ENCODE peak calls at places on chromosomes 2 and 18, in seven cellular contexts. H is GM12865, T is transverse colon, F is tibial nerve, O is H9, M is body of pancreas, Q is mesothelial cell of epicardium. K is an unnamed sample.

GRCh38 chr18:59881728-59882685 is 17.8 kb upstream of the PMAIP1 start:
- DNase-seq in Q (no peak), O (no peak), M (no peak), T (peak), H (peak), F (no peak), K (no peak)

GRCh38 chr2:63698825-63699548 is 110.2 kb downstream of the MDH1 start:
- DNase-seq in O (peak), T (peak), H (peak), M (peak), F (peak), Q (no peak), K (peak)

GRCh38 chr18:31583185-31583854 is 8.4 kb upstream of the TTR start:
- DNase-seq in O (no peak), Q (no peak), T (no peak), H (no peak), M (no peak), F (no peak), K (no peak)

GRCh38 chr18:49898421-49898820 is 85.1 kb upstream of the ACAA2 start:
- DNase-seq in Q (peak), M (peak), T (peak), H (peak), O (peak), F (peak), K (peak)

GRCh38 chr2:79935771-79936657 is 368.5 kb downstream of the LRRTM1 start:
- DNase-seq in O (peak), T (peak), F (no peak), Q (no peak), M (peak), H (peak), K (peak)

GRCh38 chr2:11411768-11412448 is 54.1 kb downstream of the E2F6 start:
- DNase-seq in H (peak), T (peak), O (peak), M (peak), Q (no peak), F (no peak), K (peak)

GRCh38 chr18:6752200-6752873 is 22.8 kb downstream of the ARHGAP28 start:
- DNase-seq in Q (no peak), F (no peak), H (no peak), M (peak), T (no peak), O (peak), K (no peak)

GRCh38 chr18:8031496-8031895 is 464.4 kb downstream of the PTPRM start:
- DNase-seq in M (no peak), H (no peak), O (no peak), F (no peak), Q (no peak), T (no peak), K (no peak)

GRCh38 chr2:238864207-238865014 is 16.5 kb downstream of the TWIST2 start:
- DNase-seq in M (peak), H (no peak), T (peak), F (peak), O (peak), Q (no peak), K (peak)

GRCh38 chr2:191638079-191638801 is 39.7 kb upstream of the NABP1 start:
- DNase-seq in Q (no peak), F (no peak), M (peak), O (no peak), H (no peak), T (no peak), K (no peak)

GRCh38 chr2:24939353-24939752 is 19.3 kb upstream of the ADCY3 start:
- DNase-seq in M (no peak), F (no peak), H (no peak), Q (no peak), T (no peak), O (no peak), K (no peak)

GRCh38 chr2:171811229-171811628 is 82.8 kb downstream of the SLC25A12 start:
- DNase-seq in F (no peak), Q (no peak), M (no peak), T (no peak), O (no peak), H (peak), K (no peak)

DNA sequence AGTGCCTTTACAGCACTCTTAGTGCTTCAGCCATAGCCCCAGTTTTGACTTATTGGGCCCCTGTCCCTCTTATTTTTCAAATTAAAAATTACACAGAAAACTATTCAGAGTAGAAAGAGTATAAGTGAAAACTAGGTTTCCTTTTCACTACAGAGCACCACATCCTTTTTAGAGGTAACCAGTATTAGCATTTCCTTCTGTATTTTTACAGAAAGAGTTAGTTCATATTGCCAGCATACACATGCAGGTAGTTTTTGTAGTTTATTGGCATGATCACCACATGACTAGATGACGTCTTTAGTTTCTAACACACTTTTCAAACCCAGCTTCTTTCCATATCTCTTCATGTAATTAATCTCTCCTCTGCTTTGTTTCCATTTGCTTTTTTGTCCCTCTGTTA is 66.4 kb downstream of the UBE2E3 start:
- DNase-seq in Q (no peak), M (no peak), F (no peak), O (no peak), T (no peak), H (no peak), K (no peak)
- TF ChIP-seq CTCF in Q (no peak), M (no peak), F (no peak), O (no peak), T (no peak), H (no peak), K (no peak)

GRCh38 chr2:10305254-10305635 is 2.5 kb downstream of the HPCAL1 start:
- DNase-seq in T (no peak), M (no peak), H (no peak), O (no peak), F (no peak), Q (no peak), K (no peak)

GRCh38 chr2:10304458-10305253 is 2.0 kb downstream of the HPCAL1 start:
- DNase-seq in H (no peak), F (no peak), T (no peak), O (no peak), Q (no peak), M (no peak), K (no peak)

GRCh38 chr2:10303634-10304378 is 1.1 kb downstream of the HPCAL1 start:
- DNase-seq in F (no peak), T (peak), O (no peak), Q (no peak), M (peak), H (peak), K (peak)

GRCh38 chr2:10306901-10307463 is 4.3 kb downstream of the HPCAL1 start:
- DNase-seq in M (no peak), H (no peak), O (no peak), T (no peak), F (no peak), Q (no peak), K (no peak)

DNA sequence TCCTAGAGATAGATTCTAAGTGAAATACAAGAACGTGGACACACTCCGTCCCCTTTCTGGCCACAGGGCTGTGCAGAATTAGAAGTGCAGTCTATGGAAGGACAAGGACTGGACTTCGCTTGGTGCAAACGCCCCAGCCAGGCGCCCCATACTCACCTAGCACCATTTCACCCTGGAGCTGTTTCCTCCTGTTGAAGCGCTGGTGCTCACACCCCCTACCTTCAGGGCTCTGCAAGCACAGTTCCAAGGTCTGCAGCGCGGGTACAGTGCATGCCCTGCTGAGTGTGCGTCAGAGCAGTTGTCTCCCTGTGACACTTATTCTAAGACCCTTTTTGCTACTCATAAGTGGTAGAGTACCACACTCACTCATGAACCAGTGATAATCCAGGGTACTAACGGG is 3.0 kb downstream of the HPCAL1 start:
- DNase-seq in T (peak), F (no peak), Q (no peak), H (no peak), M (peak), O (peak), K (peak)
- TF ChIP-seq CTCF in T (no peak), F (no peak), Q (no peak), H (no peak), M (peak), O (peak), K (no peak)

GRCh38 chr2:178860551-178860950 is 53.3 kb upstream of the TTN start:
- DNase-seq in F (no peak), O (no peak), M (peak), H (no peak), Q (no peak), T (no peak), K (no peak)
- TF ChIP-seq CTCF in F (no peak), O (no peak), M (no peak), H (no peak), Q (no peak), T (no peak), K (no peak)

GRCh38 chr18:58611471-58612131 is 17.3 kb downstream of the ALPK2 start:
- DNase-seq in Q (no peak), H (no peak), O (peak), F (no peak), T (no peak), M (no peak), K (no peak)
- TF ChIP-seq CTCF in Q (no peak), H (no peak), O (no peak), F (no peak), T (no peak), M (no peak), K (no peak)